ENCODE peak calls at places on chromosomes 5 and 9, in four cellular contexts. I is CD4-positive, alpha-beta T cell; Y is activated CD8-positive, alpha-beta T cell treated with anti-CD3 and anti-CD28 coated beads for 36 hours; P is breast epithelium. S is an unnamed sample.

GRCh38 chr5:126780165-126780827 is 3.4 kb downstream of the LMNB1 start:
- DNase-seq in Y (peak; percentile 74), P (no peak), I (peak; percentile 24), S (peak; percentile 69)

GRCh38 chr5:126445502-126446174 is 22.4 kb downstream of the GRAMD2B start:
- DNase-seq in P (no peak), Y (peak; percentile 30), I (no peak), S (no peak)

GRCh38 chr9:129145841-129146292 is 32.2 kb downstream of the IER5L start:
- DNase-seq in P (no peak), I (no peak), Y (no peak), S (no peak)

GRCh38 chr9:115411516-115411915 is 293.6 kb upstream of the TNC start:
- DNase-seq in I (no peak), P (no peak), Y (no peak), S (no peak)

GRCh38 chr9:118577121-118577520 is 792.1 kb downstream of the BRINP1 start:
- DNase-seq in Y (no peak), I (no peak), P (no peak), S (no peak)

GRCh38 chr5:177455661-177456590 is 9.3 kb downstream of the PRR7 start:
- DNase-seq in Y (peak; percentile 99), P (peak; percentile 92), I (peak; percentile 97), S (peak; percentile 97)

GRCh38 chr9:38359689-38360385 is 32.7 kb upstream of the ALDH1B1 start:
- DNase-seq in P (no peak), I (no peak), Y (no peak), S (no peak)

GRCh38 chr5:142143878-142144277 is 35.3 kb downstream of the NDFIP1 start:
- DNase-seq in Y (no peak), P (no peak), I (no peak), S (peak; percentile 48)

GRCh38 chr5:94432499-94432898 is 185.9 kb downstream of the KIAA0825 start:
- DNase-seq in I (no peak), P (no peak), Y (no peak), S (no peak)

DNA sequence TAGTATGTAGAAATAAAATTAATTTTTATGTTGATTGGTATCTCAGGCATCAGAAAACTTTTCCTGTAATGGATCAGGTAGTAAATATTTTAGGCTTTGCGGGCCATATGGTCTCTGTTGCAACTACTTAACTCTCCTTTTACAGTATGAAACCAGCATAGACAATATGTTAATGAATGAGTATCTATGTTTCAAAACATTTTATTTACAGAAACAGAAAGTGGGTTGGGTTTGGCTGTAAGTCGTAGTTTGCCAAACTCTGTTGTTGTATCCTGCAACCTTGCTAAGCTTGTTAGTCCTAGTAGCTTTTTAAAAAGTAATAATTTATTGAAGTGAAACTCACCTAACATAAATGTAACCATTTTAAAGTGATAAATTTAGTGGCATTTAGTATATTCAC is 132.1 kb downstream of the NR3C1 start:
- DNase-seq in Y (no peak), I (no peak), P (no peak), S (no peak)
- TF ChIP-seq CTCF in Y (no peak), I (no peak), P (no peak), S (no peak)

DNA sequence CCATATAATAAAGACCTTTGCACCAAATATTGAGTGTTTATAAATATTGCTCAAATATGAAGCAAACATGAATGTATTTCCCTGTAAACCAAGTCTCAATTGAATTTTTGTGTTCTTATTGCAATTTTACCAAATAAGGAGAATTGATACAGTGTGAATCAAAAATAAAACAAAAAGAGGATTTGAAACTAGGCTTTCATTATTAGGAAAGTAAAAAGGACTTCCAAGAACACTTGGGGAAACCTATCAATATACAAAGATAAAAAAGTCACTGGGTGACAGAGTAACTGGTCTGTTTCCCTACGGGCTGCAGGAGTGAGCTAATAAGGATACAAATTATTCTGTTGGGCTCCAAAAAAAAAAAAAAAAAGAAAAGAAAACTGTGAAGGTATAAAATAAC is 44.8 kb upstream of the SNX2 start:
- DNase-seq in Y (no peak), I (no peak), P (no peak), S (peak; percentile 24)
- TF ChIP-seq CTCF in Y (no peak), I (no peak), P (no peak), S (no peak)

GRCh38 chr9:68947842-68948569 is 65.9 kb downstream of the PRKACG start:
- DNase-seq in Y (no peak), P (no peak), I (no peak), S (no peak)

GRCh38 chr9:68950689-68951088 is 63.2 kb downstream of the PRKACG start:
- DNase-seq in I (no peak), P (no peak), Y (no peak), S (no peak)

GRCh38 chr9:68950188-68950587 is 63.7 kb downstream of the PRKACG start:
- DNase-seq in Y (no peak), I (no peak), P (no peak), S (no peak)

GRCh38 chr9:68947015-68947414 is 66.9 kb downstream of the PRKACG start:
- DNase-seq in Y (no peak), P (no peak), I (no peak), S (no peak)

GRCh38 chr9:68949271-68950000 is 64.5 kb downstream of the PRKACG start:
- DNase-seq in P (peak; percentile 31), I (no peak), Y (peak; percentile 49), S (no peak)
- TF ChIP-seq CTCF in P (no peak), I (no peak), Y (no peak), S (peak; percentile 45)

DNA sequence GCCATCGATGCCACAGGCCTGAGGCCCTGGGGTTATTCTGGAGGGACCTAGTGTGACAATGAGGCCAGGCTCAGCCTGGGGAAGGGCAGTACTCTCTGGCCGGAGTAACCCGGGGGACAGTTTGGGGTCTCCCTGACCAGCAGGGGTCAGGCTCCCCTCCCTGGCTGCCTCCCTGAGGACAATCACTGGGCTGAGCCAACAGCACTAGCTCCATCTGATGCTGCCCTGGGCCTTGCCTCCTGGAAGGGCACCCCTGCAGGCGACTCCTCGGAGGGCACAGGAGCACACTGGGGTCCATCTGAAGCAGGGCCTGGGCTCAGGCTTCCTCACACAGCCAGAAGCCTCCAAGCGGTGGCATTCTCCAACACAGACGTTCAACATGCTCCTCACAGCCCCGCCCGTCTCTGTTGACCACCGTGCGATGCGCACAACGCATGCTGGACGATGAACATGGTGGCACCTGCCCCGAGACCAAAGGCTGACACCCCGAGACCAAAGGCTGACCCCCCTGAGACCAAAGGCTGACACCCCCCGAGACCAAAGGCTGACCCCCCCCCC is 68.3 kb downstream of the ADAMTS2 start:
- DNase-seq in I (no peak), P (no peak), Y (no peak), S (no peak)
- TF ChIP-seq CTCF in I (no peak), P (no peak), Y (no peak), S (no peak)

S was measured in GM13977.